ENCODE peak calls at places on chromosomes 1 and 21, in five cellular contexts. V is adrenal gland, U is neural progenitor cell, S is ovary, T is mesendoderm. Y is an unnamed sample.

GRCh38 chr1:13549021-13549420 is 34.6 kb upstream of the PDPN start:
- DNase-seq in V (no peak), U (no peak), S (no peak), T (no peak), Y (no peak)

GRCh38 chr1:92623187-92623778 is 136.6 kb upstream of the GFI1 start:
- DNase-seq in V (no peak), U (no peak), S (no peak), T (no peak), Y (no peak)

GRCh38 chr1:114558548-114558947 is 22.9 kb downstream of the BCAS2 start:
- DNase-seq in V (no peak), U (peak; percentile 13), S (no peak), T (peak; percentile 27), Y (no peak)

GRCh38 chr1:163066168-163066567 is 3.0 kb upstream of the RGS4 start:
- DNase-seq in V (no peak), U (no peak), S (no peak), T (no peak), Y (no peak)

GRCh38 chr1:177142013-177142412 is 22.5 kb downstream of the ASTN1 start:
- DNase-seq in V (no peak), U (no peak), S (no peak), T (no peak), Y (no peak)

GRCh38 chr1:110176299-110176956 is 26.1 kb downstream of the SLC6A17 start:
- DNase-seq in V (peak; percentile 63), U (no peak), S (no peak), T (no peak), Y (peak; percentile 94)

GRCh38 chr1:238360474-238360873 is 469.8 kb upstream of the ZP4 start:
- DNase-seq in V (no peak), U (no peak), S (no peak), T (no peak), Y (no peak)

GRCh38 chr1:45772971-45773370 is 22.5 kb upstream of the IPP start:
- DNase-seq in V (no peak), U (no peak), S (no peak), T (no peak), Y (no peak)

GRCh38 chr21:44741921-44742320 is 30.5 kb upstream of the TSPEAR start:
- DNase-seq in V (no peak), U (no peak), S (no peak), T (no peak), Y (no peak)

GRCh38 chr1:33985166-33985565 is 121.3 kb downstream of the HMGB4 start:
- DNase-seq in V (no peak), U (peak; percentile 32), S (no peak), T (no peak), Y (no peak)

GRCh38 chr1:245809361-245809760 is 654.6 kb downstream of the KIF26B start:
- DNase-seq in V (no peak), U (peak; percentile 34), S (no peak), T (no peak), Y (no peak)

GRCh38 chr1:6935379-6936307 is 150.4 kb downstream of the CAMTA1 start:
- DNase-seq in V (no peak), U (no peak), S (no peak), T (no peak), Y (peak; percentile 21)

GRCh38 chr1:39973503-39974135 is 18.7 kb downstream of the MFSD2A start:
- DNase-seq in V (peak; percentile 69), U (peak; percentile 82), S (peak; percentile 80), T (peak; percentile 79), Y (peak; percentile 70)

GRCh38 chr1:178275083-178275482 is 181.2 kb downstream of the RASAL2 start:
- DNase-seq in V (no peak), U (no peak), S (no peak), T (peak; percentile 75), Y (no peak)

GRCh38 chr1:155049651-155050559 is 1.2 kb upstream of the ADAM15 start:
- DNase-seq in V (no peak), U (no peak), S (no peak), T (no peak), Y (no peak)

GRCh38 chr21:26845066-26845749 is at the start of gene ADAMTS1:
- DNase-seq in V (peak; percentile 82), U (peak; percentile 95), S (peak; percentile 98), T (peak; percentile 97), Y (peak; percentile 97)

DNA sequence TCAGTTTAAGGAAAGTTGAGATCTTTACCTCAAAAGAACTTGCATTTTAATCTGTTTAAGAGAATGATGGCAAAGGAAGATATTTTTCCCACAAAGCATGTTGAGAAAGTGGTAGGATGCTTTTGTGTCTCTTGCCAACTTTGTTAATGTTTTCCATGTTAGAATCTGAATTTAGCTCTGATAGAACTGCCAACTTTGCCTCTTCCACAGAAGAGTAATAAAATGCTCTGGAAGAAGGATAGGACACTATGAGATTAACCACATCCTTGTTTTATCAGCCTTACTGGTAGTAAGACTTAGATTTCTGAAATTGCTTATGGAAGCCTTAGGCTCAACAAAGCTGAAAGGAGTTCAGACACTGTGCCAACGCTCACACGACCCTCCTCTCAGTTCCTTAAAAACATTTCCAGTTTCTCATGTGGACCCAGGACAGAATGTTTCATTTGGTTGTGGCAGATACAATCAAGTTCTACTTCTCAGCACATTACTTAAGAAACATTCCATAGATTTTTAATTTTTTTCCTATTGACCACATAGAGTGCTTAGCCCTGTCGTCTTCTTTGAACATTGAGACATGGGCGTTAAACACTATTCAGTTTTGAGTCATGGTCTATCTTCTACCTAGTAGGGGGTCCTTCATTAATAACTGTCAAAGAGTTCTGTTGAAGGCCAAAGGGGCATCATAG is 59.0 kb downstream of the MTR start:
- DNase-seq in V (no peak), U (no peak), S (no peak), T (no peak), Y (no peak)
- H3K36me3 ChIP-seq in V (peaks cover 6% of the 10 kb centered on the region), U (no peaks in the 10 kb centered on the region), S (no peaks in the 10 kb centered on the region), T (no peaks in the 10 kb centered on the region), Y (peaks cover 44% of the 10 kb centered on the region)

GRCh38 chr21:29033301-29033700 is 8.8 kb downstream of the USP16 start:
- DNase-seq in V (no peak), U (no peak), S (no peak), T (no peak), Y (no peak)
- H3K36me3 ChIP-seq in V (peaks cover 79% of the 10 kb centered on the region), U (peaks cover 20% of the 10 kb centered on the region), S (no peaks in the 10 kb centered on the region), T (no peaks in the 10 kb centered on the region), Y (peaks cover 65% of the 10 kb centered on the region)

DNA sequence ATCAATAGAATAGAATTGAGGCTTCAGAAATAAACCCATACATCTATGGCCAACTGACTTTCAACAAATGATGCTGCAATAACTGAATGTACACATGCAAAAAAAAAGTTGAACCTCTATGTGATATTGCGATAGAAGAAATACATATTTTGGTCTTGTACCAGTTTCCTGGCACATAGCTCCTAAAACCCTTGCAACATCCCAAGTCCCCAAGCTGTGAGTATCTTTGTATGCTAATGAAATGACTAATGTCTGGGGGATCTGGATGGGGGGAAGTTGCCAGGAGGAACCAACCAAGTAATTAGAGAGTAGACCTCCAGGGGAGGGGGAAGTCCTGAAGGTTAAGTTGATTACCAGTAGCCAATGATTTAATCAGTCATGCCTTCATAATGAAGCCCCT is 24.4 kb downstream of the BLZF1 start:
- DNase-seq in V (no peak), U (no peak), S (no peak), T (peak; percentile 83), Y (no peak)
- H3K36me3 ChIP-seq in V (peaks cover 25% of the 10 kb centered on the region), U (peaks cover 15% of the 10 kb centered on the region), S (no peaks in the 10 kb centered on the region), T (peaks cover 2% of the 10 kb centered on the region), Y (peaks cover 18% of the 10 kb centered on the region)

GRCh38 chr1:232969791-232970190 is 19.4 kb downstream of the NTPCR start:
- DNase-seq in V (no peak), U (no peak), S (no peak), T (no peak), Y (peak; percentile 55)
- H3K36me3 ChIP-seq in V (peaks cover 24% of the 10 kb centered on the region), U (peaks cover 20% of the 10 kb centered on the region), S (no peaks in the 10 kb centered on the region), T (peaks cover 4% of the 10 kb centered on the region), Y (peaks cover 34% of the 10 kb centered on the region)

DNA sequence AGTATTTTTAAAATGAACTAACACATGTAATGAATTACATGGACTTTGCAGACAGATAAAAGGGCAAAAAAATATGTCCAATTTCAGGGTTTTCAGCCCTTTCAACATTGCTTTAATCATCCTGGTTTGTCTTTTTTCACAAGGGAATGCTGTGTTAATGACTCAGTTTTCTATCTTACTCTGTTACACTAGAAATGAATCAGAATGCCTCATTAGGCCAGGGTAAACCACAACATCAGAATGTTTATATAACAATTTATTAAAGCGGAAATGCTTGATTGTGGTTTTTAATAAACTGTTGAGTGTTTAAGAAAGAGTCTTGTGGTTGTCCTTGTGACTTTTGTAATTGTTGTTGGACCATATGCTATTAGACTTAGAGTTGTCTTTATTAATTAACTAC is 13.5 kb downstream of the GORAB start:
- DNase-seq in V (no peak), U (no peak), S (no peak), T (no peak), Y (no peak)
- H3K36me3 ChIP-seq in V (peaks cover 50% of the 10 kb centered on the region), U (peaks cover 35% of the 10 kb centered on the region), S (no peaks in the 10 kb centered on the region), T (peaks cover 2% of the 10 kb centered on the region), Y (peaks cover 22% of the 10 kb centered on the region)

GRCh38 chr21:46401186-46401910 is 57.3 kb upstream of the DIP2A start:
- DNase-seq in V (no peak), U (no peak), S (no peak), T (no peak), Y (no peak)
- H3K36me3 ChIP-seq in V (peaks cover 52% of the 10 kb centered on the region), U (no peaks in the 10 kb centered on the region), S (no peaks in the 10 kb centered on the region), T (peaks cover 9% of the 10 kb centered on the region), Y (peaks cover 62% of the 10 kb centered on the region)